ENCODE peak calls at places on chromosomes 16 and 17, in five cellular contexts. W is iris pigment epithelial cell; I is stimulated activated CD4-positive, alpha-beta T cell treated with anti-CD3 and anti-CD28 coated beads, TNF-alpha, amount 100 ng/mL, for 48 hours; Y is mucosa of descending colon; B is GF-D8. A is an unnamed sample.
A peak's percentile ranks its signal among the peaks of the same experiment; 100 is the strongest.

GRCh38 chr17:2347805-2348685 is 10.7 kb downstream of the SGSM2 start:
- DNase-seq in W (peak; percentile 84), I (no peak), Y (peak; percentile 48), B (no peak), A (no peak)

GRCh38 chr17:32658470-32659418 is 172.0 kb downstream of the CDK5R1 start:
- DNase-seq in W (no peak), I (no peak), Y (no peak), B (no peak), A (no peak)

GRCh38 chr17:31533546-31534155 is 142.2 kb downstream of the RAB11FIP4 start:
- DNase-seq in W (peak; percentile 82), I (no peak), Y (no peak), B (no peak), A (peak; percentile 32)

GRCh38 chr16:71778780-71779179 is 29.9 kb downstream of the AP1G1 start:
- DNase-seq in W (no peak), I (no peak), Y (no peak), B (no peak), A (no peak)

GRCh38 chr17:67570797-67571196 is 146.9 kb upstream of the NOL11 start:
- DNase-seq in W (no peak), I (no peak), Y (no peak), B (no peak), A (no peak)

GRCh38 chr17:80586464-80587228 is 42.0 kb downstream of the RPTOR start:
- DNase-seq in W (peak; percentile 49), I (no peak), Y (no peak), B (no peak), A (no peak)

GRCh38 chr16:78984324-78984723 is 616.2 kb downstream of the MAF start:
- DNase-seq in W (no peak), I (no peak), Y (no peak), B (no peak), A (no peak)

GRCh38 chr16:5349661-5350060 is 252.1 kb upstream of the EEF2KMT start:
- DNase-seq in W (no peak), I (no peak), Y (no peak), B (no peak), A (no peak)

GRCh38 chr17:7295230-7296180 is 1.1 kb upstream of the YBX2 start:
- DNase-seq in W (no peak), I (no peak), Y (no peak), B (no peak), A (no peak)

GRCh38 chr17:30251931-30252330 is 16.4 kb upstream of the SLC6A4 start:
- DNase-seq in W (no peak), I (no peak), Y (no peak), B (no peak), A (no peak)

A was measured in DND-41.